ENCODE peak calls at places on chromosomes 6 and 20, in four cellular contexts. One of them, this sample, is unnamed.

GRCh38 chr6:13807691-13808090 is 6.7 kb downstream of the MCUR1 start:
- DNase-seq in lung: no peak
- DNase-seq in testis: no peak
- DNase-seq in psoas muscle: no peak
- DNase-seq in this sample: no peak

GRCh38 chr6:56663344-56663743 is 20.7 kb upstream of the DST start:
- DNase-seq in lung: no peak
- DNase-seq in psoas muscle: no peak
- DNase-seq in testis: no peak
- DNase-seq in this sample: peak

GRCh38 chr6:2853766-2854393 is 12.2 kb upstream of the SERPINB1 start:
- DNase-seq in psoas muscle: peak
- DNase-seq in testis: no peak
- DNase-seq in lung: no peak
- DNase-seq in this sample: no peak

GRCh38 chr6:101302593-101302992 is 90.9 kb upstream of the GRIK2 start:
- DNase-seq in psoas muscle: no peak
- DNase-seq in testis: no peak
- DNase-seq in lung: no peak
- DNase-seq in this sample: no peak

GRCh38 chr6:35425284-35425683 is 26.9 kb upstream of the FANCE start:
- DNase-seq in psoas muscle: no peak
- DNase-seq in lung: no peak
- DNase-seq in testis: no peak
- DNase-seq in this sample: no peak

GRCh38 chr6:34150766-34151165 is 4.9 kb upstream of the GRM4 start:
- DNase-seq in testis: no peak
- DNase-seq in lung: no peak
- DNase-seq in psoas muscle: no peak
- DNase-seq in this sample: no peak

GRCh38 chr6:38215225-38215624 is 395.7 kb downstream of the ZFAND3 start:
- DNase-seq in lung: no peak
- DNase-seq in psoas muscle: no peak
- DNase-seq in testis: no peak
- DNase-seq in this sample: no peak

GRCh38 chr6:30283761-30284160 is 43.0 kb upstream of the TRIM39 start:
- DNase-seq in testis: no peak
- DNase-seq in psoas muscle: no peak
- DNase-seq in lung: no peak
- DNase-seq in this sample: no peak

GRCh38 chr6:2817778-2818443 is 23.8 kb downstream of the SERPINB1 start:
- DNase-seq in psoas muscle: no peak
- DNase-seq in testis: no peak
- DNase-seq in lung: no peak
- DNase-seq in this sample: peak

GRCh38 chr6:41938590-41938989 is 3.0 kb downstream of the CCND3 start:
- DNase-seq in lung: no peak
- DNase-seq in psoas muscle: no peak
- DNase-seq in testis: no peak
- DNase-seq in this sample: no peak

GRCh38 chr6:19417713-19418112 is 419.5 kb upstream of the ID4 start:
- DNase-seq in testis: no peak
- DNase-seq in psoas muscle: no peak
- DNase-seq in lung: no peak
- DNase-seq in this sample: peak

GRCh38 chr6:147906361-147906760 is 397.9 kb downstream of the SAMD5 start:
- DNase-seq in lung: no peak
- DNase-seq in testis: no peak
- DNase-seq in psoas muscle: no peak
- DNase-seq in this sample: no peak

GRCh38 chr6:170092826-170093225 is 198.1 kb downstream of the DLL1 start:
- DNase-seq in testis: no peak
- DNase-seq in psoas muscle: no peak
- DNase-seq in lung: no peak
- DNase-seq in this sample: no peak

GRCh38 chr20:36852187-36852586 is 23.8 kb upstream of the TLDC2 start:
- DNase-seq in lung: no peak
- DNase-seq in testis: no peak
- DNase-seq in psoas muscle: no peak
- DNase-seq in this sample: no peak

GRCh38 chr6:53112404-53112803 is 36.2 kb downstream of the GCM1 start:
- DNase-seq in lung: peak
- DNase-seq in testis: no peak
- DNase-seq in psoas muscle: no peak
- DNase-seq in this sample: peak

GRCh38 chr20:61683721-61684120 is 382.0 kb downstream of the TAF4 start:
- DNase-seq in testis: no peak
- DNase-seq in lung: no peak
- DNase-seq in psoas muscle: no peak
- DNase-seq in this sample: peak

GRCh38 chr20:50710492-50711063 is 19.2 kb upstream of the RIPOR3 start:
- DNase-seq in testis: no peak
- DNase-seq in lung: no peak
- DNase-seq in psoas muscle: no peak
- DNase-seq in this sample: no peak
- H3K27ac ChIP-seq in testis: no peak
- H3K27ac ChIP-seq in lung: no peak
- H3K27ac ChIP-seq in psoas muscle: no peak
- H3K27ac ChIP-seq in this sample: no peak

GRCh38 chr20:57704245-57704644 is 5.6 kb downstream of the PMEPA1 start:
- DNase-seq in lung: no peak
- DNase-seq in testis: no peak
- DNase-seq in psoas muscle: no peak
- DNase-seq in this sample: no peak
- H3K27ac ChIP-seq in lung: no peak
- H3K27ac ChIP-seq in testis: no peak
- H3K27ac ChIP-seq in psoas muscle: no peak
- H3K27ac ChIP-seq in this sample: no peak

DNA sequence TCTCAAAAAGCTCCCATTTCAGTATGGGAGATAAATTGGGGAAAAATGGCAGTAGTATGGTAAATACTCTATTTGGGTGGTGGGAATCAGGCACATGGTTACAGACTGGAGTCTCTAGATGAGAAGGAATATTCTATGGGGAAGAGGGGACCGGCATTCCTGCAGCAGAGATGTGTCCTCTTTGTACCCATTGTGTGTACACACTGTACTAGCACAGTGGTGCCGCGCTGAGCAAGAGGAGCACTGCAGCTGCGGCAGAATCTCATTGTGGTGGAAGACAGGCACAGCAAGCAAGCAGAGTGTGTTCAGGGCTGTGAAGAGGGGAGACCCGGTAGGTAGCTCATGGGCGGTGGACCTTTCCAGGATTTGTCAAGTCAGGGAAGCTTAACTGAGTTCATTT is 13.0 kb downstream of the AFDN start:
- DNase-seq in testis: no peak
- DNase-seq in lung: no peak
- DNase-seq in psoas muscle: no peak
- DNase-seq in this sample: no peak
- H3K27ac ChIP-seq in testis: no peak
- H3K27ac ChIP-seq in lung: no peak
- H3K27ac ChIP-seq in psoas muscle: no peak
- H3K27ac ChIP-seq in this sample: no peak

DNA sequence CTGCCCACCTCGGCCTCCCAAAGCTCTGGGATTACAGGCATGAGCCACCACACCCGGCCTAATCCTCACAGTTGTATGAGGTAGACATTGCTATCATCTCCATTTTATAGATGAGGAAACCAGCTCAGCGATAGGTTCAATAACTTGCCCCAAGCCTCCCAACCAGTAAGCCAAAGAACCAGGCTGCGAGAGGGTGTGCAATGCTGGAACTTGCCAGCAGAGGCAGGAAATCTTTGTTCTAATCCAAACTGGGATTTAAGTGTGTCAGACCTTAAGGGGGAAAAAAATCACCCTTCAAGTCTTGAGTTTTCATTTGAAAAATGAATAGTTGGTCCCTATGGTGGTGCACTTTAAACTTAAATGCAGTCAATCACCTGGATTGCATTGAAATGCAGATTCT is 20.1 kb upstream of the RNGTT start:
- DNase-seq in psoas muscle: peak
- DNase-seq in testis: peak
- DNase-seq in lung: no peak
- DNase-seq in this sample: no peak
- H3K27ac ChIP-seq in psoas muscle: no peak
- H3K27ac ChIP-seq in testis: no peak
- H3K27ac ChIP-seq in lung: no peak
- H3K27ac ChIP-seq in this sample: no peak

DNA sequence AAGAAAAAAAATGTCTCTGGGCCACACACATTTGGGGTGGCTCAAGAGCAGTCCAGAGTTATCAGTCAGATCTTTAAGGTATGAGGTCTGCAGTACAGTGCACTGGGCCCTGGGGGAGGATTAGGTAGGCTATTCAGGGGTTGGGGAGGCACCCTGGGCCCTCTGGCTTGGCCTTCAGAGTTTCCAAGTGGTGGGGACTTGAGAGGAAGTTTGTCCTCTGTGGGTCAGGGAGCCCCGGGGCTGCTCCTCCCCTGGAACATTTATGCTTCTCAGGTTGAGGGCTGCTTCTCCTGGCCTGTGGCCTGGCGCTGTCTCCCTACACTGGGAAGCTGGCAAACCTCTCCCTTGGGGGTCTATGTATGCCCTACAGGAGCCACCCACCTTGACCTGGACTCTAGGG is 46.0 kb downstream of the PTK7 start:
- DNase-seq in testis: no peak
- DNase-seq in psoas muscle: no peak
- DNase-seq in lung: no peak
- DNase-seq in this sample: no peak
- H3K27ac ChIP-seq in testis: no peak
- H3K27ac ChIP-seq in psoas muscle: no peak
- H3K27ac ChIP-seq in lung: no peak
- H3K27ac ChIP-seq in this sample: peak